ENCODE peak calls at places on chromosomes 4 and X, in five cellular contexts. F is IMR-90, M is endothelial cell of umbilical vein, Z is fibroblast of lung, X is HCT116. G is an unnamed sample.

GRCh38 chr4:34220601-34221000 is 2023.7 kb downstream of the ARAP2 start:
- DNase-seq in F (no peak), M (no peak), Z (no peak), X (no peak), G (no peak)

GRCh38 chr4:83851261-83852084 is 315.6 kb downstream of the GPAT3 start:
- DNase-seq in F (peak), M (no peak), Z (no peak), X (peak), G (peak)

GRCh38 chrX:150587585-150588503 is 19.4 kb downstream of the MTM1 start:
- DNase-seq in F (no peak), M (peak), Z (peak), X (no peak), G (no peak)

GRCh38 chr4:18664051-18664450 is 642.5 kb upstream of the LCORL start:
- DNase-seq in F (no peak), M (no peak), Z (no peak), X (no peak), G (no peak)

GRCh38 chr4:6476893-6477292 is 4.5 kb upstream of the PPP2R2C start:
- DNase-seq in F (no peak), M (no peak), Z (no peak), X (no peak), G (no peak)

GRCh38 chrX:56309881-56310280 is 77.7 kb downstream of the KLF8 start:
- DNase-seq in F (no peak), M (no peak), Z (no peak), X (no peak), G (no peak)

GRCh38 chr4:142778430-142778829 is 67.7 kb downstream of the INPP4B start:
- DNase-seq in F (peak), M (no peak), Z (peak), X (no peak), G (peak)

GRCh38 chr4:174318829-174319764 is 35.4 kb downstream of the CEP44 start:
- DNase-seq in F (peak), M (peak), Z (peak), X (peak), G (peak)

GRCh38 chrX:48904626-48905025 is 6.8 kb downstream of the SLC35A2 start:
- DNase-seq in F (no peak), M (no peak), Z (no peak), X (no peak), G (no peak)

GRCh38 chrX:54042609-54043010 is 1.7 kb downstream of the PHF8 start:
- DNase-seq in F (peak), M (peak), Z (peak), X (peak), G (peak)

GRCh38 chr4:82275431-82276423 is 98.1 kb downstream of the HNRNPD start:
- DNase-seq in F (no peak), M (no peak), Z (no peak), X (no peak), G (peak)

GRCh38 chr4:156931267-156931666 is 40.3 kb downstream of the PDGFC start:
- DNase-seq in F (peak), M (peak), Z (peak), X (peak), G (peak)

GRCh38 chr4:161573836-161574235 is 590.0 kb downstream of the FSTL5 start:
- DNase-seq in F (no peak), M (peak), Z (no peak), X (no peak), G (no peak)

GRCh38 chrX:10502961-10503360 is 117.4 kb downstream of the MID1 start:
- DNase-seq in F (no peak), M (no peak), Z (no peak), X (no peak), G (no peak)

DNA sequence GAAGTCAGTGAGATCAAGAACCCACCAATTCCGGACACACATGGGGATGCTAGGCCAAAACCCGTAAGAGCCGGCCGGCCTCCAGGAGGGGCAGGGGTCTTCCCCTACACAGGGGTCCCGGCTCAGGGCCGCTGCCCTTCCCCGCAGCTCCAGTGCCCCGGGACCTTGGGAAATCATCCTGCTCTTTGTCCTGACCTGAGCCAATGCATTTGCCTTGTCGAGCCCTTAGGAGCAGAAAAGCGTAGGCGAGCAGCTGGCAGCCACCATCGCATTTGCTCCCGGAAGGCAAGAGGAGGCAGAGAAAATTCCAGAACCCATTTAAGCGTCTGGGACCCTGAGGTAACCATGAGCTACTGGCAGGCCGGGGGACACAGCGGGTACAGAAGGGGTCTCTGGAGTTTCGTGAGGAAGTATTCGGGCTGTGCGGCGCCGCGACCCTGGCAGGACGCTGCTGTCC is 7.4 kb upstream of the TNIP2 start:
- DNase-seq in F (no peak), M (no peak), Z (no peak), X (no peak), G (no peak)
- H3K9ac ChIP-seq in F (peak), M (no peak), Z (peak), X (no peak), G (peak)

GRCh38 chr4:73693816-73694215 is 46.6 kb upstream of the CXCL8 start:
- DNase-seq in F (no peak), M (no peak), Z (no peak), X (no peak), G (no peak)

GRCh38 chr4:73691759-73692158 is 48.6 kb upstream of the CXCL8 start:
- DNase-seq in F (no peak), M (no peak), Z (no peak), X (no peak), G (no peak)

GRCh38 chr4:73690051-73690744 is 50.2 kb upstream of the CXCL8 start:
- DNase-seq in F (peak), M (no peak), Z (peak), X (no peak), G (peak)

GRCh38 chr4:73692701-73693100 is 47.7 kb upstream of the CXCL8 start:
- DNase-seq in F (no peak), M (no peak), Z (no peak), X (no peak), G (no peak)

DNA sequence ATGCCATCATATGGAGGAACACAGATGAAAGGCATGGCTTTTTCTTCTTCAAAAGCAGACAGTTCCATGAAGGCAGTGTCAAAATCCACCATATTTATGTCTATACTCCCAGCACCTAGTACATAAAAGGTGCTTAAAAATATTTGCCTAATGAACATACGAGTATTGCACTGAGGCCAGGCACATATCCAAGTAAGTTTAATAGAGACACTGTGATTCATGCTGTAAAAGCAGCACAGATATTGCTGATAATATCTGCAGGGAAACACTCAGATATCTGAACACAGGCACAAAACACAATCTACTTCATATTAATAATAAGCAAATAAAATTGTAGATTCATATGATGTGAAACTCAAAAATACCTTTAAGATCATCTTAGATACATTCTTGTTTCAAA is 48.1 kb upstream of the CXCL8 start:
- DNase-seq in F (no peak), M (peak), Z (no peak), X (no peak), G (peak)
- H2AFZ ChIP-seq in F (no peak), M (no peak), Z (no peak), X (no peak), G (no peak)

GRCh38 chr4:176837176-176837915 is 44.6 kb upstream of the VEGFC start:
- DNase-seq in F (no peak), M (no peak), Z (no peak), X (no peak), G (no peak)

GRCh38 chr4:176840166-176840565 is 47.4 kb upstream of the VEGFC start:
- DNase-seq in F (peak), M (no peak), Z (peak), X (no peak), G (peak)

GRCh38 chr4:176838611-176839411 is 46.1 kb upstream of the VEGFC start:
- DNase-seq in F (peak), M (peak), Z (peak), X (no peak), G (peak)

GRCh38 chr4:176841730-176842129 is 49.0 kb upstream of the VEGFC start:
- DNase-seq in F (peak), M (peak), Z (peak), X (no peak), G (peak)

DNA sequence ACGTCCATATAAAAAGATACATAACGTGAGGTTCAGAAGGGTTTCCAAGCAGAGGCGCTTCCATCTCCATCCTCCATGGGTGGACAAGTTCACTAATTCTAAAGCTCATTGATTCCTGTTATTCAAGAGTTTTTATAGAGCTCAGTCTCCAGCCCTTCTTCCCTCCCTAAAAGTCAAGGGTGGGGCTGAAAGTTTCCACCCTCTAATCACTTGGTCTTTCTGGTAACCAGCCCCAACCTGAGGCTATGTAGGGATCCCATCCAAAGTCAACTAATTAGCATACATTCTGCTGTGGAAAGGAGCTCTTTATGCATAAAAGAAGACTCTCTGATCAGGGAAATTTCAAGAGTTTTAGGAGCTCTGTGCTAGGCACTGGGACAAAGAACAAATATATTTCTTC is 46.9 kb upstream of the VEGFC start:
- DNase-seq in F (no peak), M (no peak), Z (no peak), X (no peak), G (peak)
- H3K4me3 ChIP-seq in F (no peak), M (no peak), Z (no peak), X (no peak), G (no peak)

GRCh38 chrX:6226646-6227444 is 1.8 kb downstream of the NLGN4X start:
- DNase-seq in F (no peak), M (no peak), Z (no peak), X (no peak), G (no peak)
- H3K9ac ChIP-seq in F (no peak), M (no peak), Z (no peak), X (no peak), G (no peak)

GRCh38 chr4:35649784-35650183 is 594.5 kb downstream of the ARAP2 start:
- DNase-seq in F (no peak), M (no peak), Z (no peak), X (no peak), G (no peak)

DNA sequence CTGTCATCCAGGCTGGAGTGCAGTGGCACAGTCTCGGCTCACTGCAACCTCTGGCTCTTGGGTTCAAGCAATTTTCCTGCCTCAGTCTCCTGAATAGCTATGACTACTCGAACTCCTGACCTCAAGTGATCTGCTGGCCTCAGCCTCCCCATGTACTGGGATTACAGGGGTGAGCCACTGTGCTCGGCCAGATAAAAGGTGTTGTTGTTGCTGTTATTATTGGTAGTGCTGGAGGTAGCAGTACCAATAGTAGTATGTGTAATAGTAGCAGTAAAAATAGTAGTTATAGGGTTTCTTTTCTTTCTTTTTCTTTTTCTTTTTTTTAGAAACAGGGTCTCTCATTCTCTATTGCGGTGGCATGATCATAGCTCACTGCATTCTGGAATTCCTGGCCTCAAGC is 592.1 kb downstream of the ARAP2 start:
- DNase-seq in F (no peak), M (no peak), Z (no peak), X (no peak), G (no peak)
- H2AFZ ChIP-seq in F (no peak), M (no peak), Z (no peak), X (no peak), G (no peak)

DNA sequence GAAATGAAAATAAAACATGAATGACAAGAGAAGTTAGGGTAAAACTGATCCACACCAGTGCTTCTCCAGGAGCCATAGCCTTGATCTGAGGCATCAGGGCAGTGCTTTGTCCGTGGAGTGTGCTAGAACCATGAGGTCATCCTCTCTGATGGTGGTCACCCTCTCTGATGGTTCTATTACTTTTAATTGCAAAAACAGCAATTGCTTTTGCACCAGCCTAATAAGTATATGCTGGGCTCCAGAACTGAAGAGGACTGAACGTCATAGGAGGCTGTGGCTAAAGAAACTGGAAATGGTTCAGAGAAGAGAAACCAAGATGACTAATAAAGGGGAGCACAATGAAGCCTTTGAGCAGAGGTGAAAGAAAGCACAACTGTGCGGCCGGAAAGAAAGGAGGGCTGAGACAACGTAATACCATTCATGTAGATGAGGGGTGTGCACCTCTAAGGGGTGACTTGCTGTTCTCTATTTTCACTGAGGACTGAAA is 17.0 kb upstream of the TMEM154 start:
- DNase-seq in F (peak), M (no peak), Z (peak), X (peak), G (peak)
- H3K4me3 ChIP-seq in F (no peak), M (no peak), Z (no peak), X (no peak), G (no peak)

DNA sequence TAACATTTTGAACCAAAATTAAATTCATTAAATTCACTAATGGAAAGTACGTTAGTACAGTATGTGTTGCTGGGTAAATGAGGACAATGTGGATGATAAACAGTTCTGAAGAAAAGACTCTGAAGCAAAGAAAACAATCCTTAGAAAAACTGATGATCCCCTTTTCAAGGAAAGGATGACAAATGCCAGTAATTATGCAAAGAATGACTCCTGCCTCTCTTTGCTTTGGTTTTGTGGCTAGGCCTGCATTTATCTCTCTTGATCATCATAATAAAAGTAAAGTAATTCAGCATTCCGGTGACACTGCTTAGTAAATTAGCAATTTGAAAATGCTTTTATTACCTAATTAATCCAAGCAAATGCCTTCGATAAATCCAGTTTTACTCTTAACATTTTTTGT is 652.2 kb upstream of the DIPK2B start:
- DNase-seq in F (no peak), M (no peak), Z (no peak), X (no peak), G (peak)
- H3K9ac ChIP-seq in F (no peak), M (no peak), Z (no peak), X (peak), G (no peak)